ENCODE peak calls at places on chromosome 15, in ten cellular contexts. One of them, this sample, is unnamed.

GRCh38 chr15:80550219-80550909 is 144.7 kb upstream of the ABHD17C start:
- DNase-seq in CD8-positive, alpha-beta T cell: no peak
- DNase-seq in germinal center: no peak
- DNase-seq in activated CD4-positive, alpha-beta T cell treated with anti-CD3 and anti-CD28 coated beads, Interleukin-2, amount 50 U/mL, for 24 hours: no peak
- DNase-seq in NCI-H226: peak
- DNase-seq in lower lobe of right lung: no peak
- DNase-seq in NCI-H524: no peak
- DNase-seq in fibroblast of lung: peak
- DNase-seq in left cardiac atrium: no peak
- DNase-seq in lung microvascular endothelial cell: peak
- DNase-seq in this sample: no peak

GRCh38 chr15:66802087-66803001 is 100.3 kb downstream of the SMAD6 start:
- DNase-seq in left cardiac atrium: no peak
- DNase-seq in NCI-H226: no peak
- DNase-seq in fibroblast of lung: peak
- DNase-seq in lower lobe of right lung: no peak
- DNase-seq in lung microvascular endothelial cell: peak
- DNase-seq in germinal center: no peak
- DNase-seq in CD8-positive, alpha-beta T cell: no peak
- DNase-seq in activated CD4-positive, alpha-beta T cell treated with anti-CD3 and anti-CD28 coated beads, Interleukin-2, amount 50 U/mL, for 24 hours: no peak
- DNase-seq in NCI-H524: no peak
- DNase-seq in this sample: no peak

GRCh38 chr15:40333922-40334492 is 6.7 kb downstream of the CCDC9B start:
- DNase-seq in NCI-H226: no peak
- DNase-seq in lung microvascular endothelial cell: peak
- DNase-seq in germinal center: peak
- DNase-seq in CD8-positive, alpha-beta T cell: no peak
- DNase-seq in fibroblast of lung: peak
- DNase-seq in lower lobe of right lung: peak
- DNase-seq in left cardiac atrium: peak
- DNase-seq in NCI-H524: no peak
- DNase-seq in activated CD4-positive, alpha-beta T cell treated with anti-CD3 and anti-CD28 coated beads, Interleukin-2, amount 50 U/mL, for 24 hours: no peak
- DNase-seq in this sample: no peak

GRCh38 chr15:100448481-100448880 is 80.3 kb downstream of the CERS3 start:
- DNase-seq in lung microvascular endothelial cell: no peak
- DNase-seq in NCI-H226: no peak
- DNase-seq in fibroblast of lung: no peak
- DNase-seq in germinal center: no peak
- DNase-seq in lower lobe of right lung: no peak
- DNase-seq in CD8-positive, alpha-beta T cell: no peak
- DNase-seq in NCI-H524: no peak
- DNase-seq in activated CD4-positive, alpha-beta T cell treated with anti-CD3 and anti-CD28 coated beads, Interleukin-2, amount 50 U/mL, for 24 hours: no peak
- DNase-seq in left cardiac atrium: no peak
- DNase-seq in this sample: no peak

GRCh38 chr15:38528279-38528678 is 36.3 kb downstream of the RASGRP1 start:
- DNase-seq in fibroblast of lung: no peak
- DNase-seq in NCI-H226: peak
- DNase-seq in lung microvascular endothelial cell: peak
- DNase-seq in CD8-positive, alpha-beta T cell: no peak
- DNase-seq in activated CD4-positive, alpha-beta T cell treated with anti-CD3 and anti-CD28 coated beads, Interleukin-2, amount 50 U/mL, for 24 hours: no peak
- DNase-seq in left cardiac atrium: no peak
- DNase-seq in lower lobe of right lung: no peak
- DNase-seq in NCI-H524: no peak
- DNase-seq in germinal center: no peak
- DNase-seq in this sample: no peak

GRCh38 chr15:93973287-93973686 is 258.1 kb upstream of the MCTP2 start:
- DNase-seq in NCI-H524: no peak
- DNase-seq in left cardiac atrium: no peak
- DNase-seq in lower lobe of right lung: no peak
- DNase-seq in NCI-H226: no peak
- DNase-seq in activated CD4-positive, alpha-beta T cell treated with anti-CD3 and anti-CD28 coated beads, Interleukin-2, amount 50 U/mL, for 24 hours: no peak
- DNase-seq in fibroblast of lung: no peak
- DNase-seq in germinal center: no peak
- DNase-seq in lung microvascular endothelial cell: no peak
- DNase-seq in CD8-positive, alpha-beta T cell: no peak
- DNase-seq in this sample: no peak

GRCh38 chr15:66721020-66721419 is 19.0 kb downstream of the SMAD6 start:
- DNase-seq in left cardiac atrium: peak
- DNase-seq in NCI-H524: no peak
- DNase-seq in CD8-positive, alpha-beta T cell: no peak
- DNase-seq in activated CD4-positive, alpha-beta T cell treated with anti-CD3 and anti-CD28 coated beads, Interleukin-2, amount 50 U/mL, for 24 hours: no peak
- DNase-seq in germinal center: no peak
- DNase-seq in fibroblast of lung: no peak
- DNase-seq in lower lobe of right lung: no peak
- DNase-seq in NCI-H226: no peak
- DNase-seq in lung microvascular endothelial cell: peak
- DNase-seq in this sample: no peak

GRCh38 chr15:78263351-78263781 is 996 bp upstream of the DNAJA4 start:
- DNase-seq in germinal center: peak
- DNase-seq in fibroblast of lung: no peak
- DNase-seq in CD8-positive, alpha-beta T cell: no peak
- DNase-seq in activated CD4-positive, alpha-beta T cell treated with anti-CD3 and anti-CD28 coated beads, Interleukin-2, amount 50 U/mL, for 24 hours: no peak
- DNase-seq in left cardiac atrium: no peak
- DNase-seq in NCI-H524: no peak
- DNase-seq in lower lobe of right lung: no peak
- DNase-seq in NCI-H226: no peak
- DNase-seq in lung microvascular endothelial cell: no peak
- DNase-seq in this sample: no peak

GRCh38 chr15:56804279-56804678 is 71.0 kb upstream of the ZNF280D start:
- DNase-seq in CD8-positive, alpha-beta T cell: no peak
- DNase-seq in germinal center: no peak
- DNase-seq in NCI-H524: no peak
- DNase-seq in lower lobe of right lung: no peak
- DNase-seq in NCI-H226: no peak
- DNase-seq in fibroblast of lung: no peak
- DNase-seq in lung microvascular endothelial cell: no peak
- DNase-seq in left cardiac atrium: no peak
- DNase-seq in activated CD4-positive, alpha-beta T cell treated with anti-CD3 and anti-CD28 coated beads, Interleukin-2, amount 50 U/mL, for 24 hours: no peak
- DNase-seq in this sample: no peak

GRCh38 chr15:63089260-63090043 is 32.2 kb upstream of the LACTB start:
- DNase-seq in germinal center: no peak
- DNase-seq in activated CD4-positive, alpha-beta T cell treated with anti-CD3 and anti-CD28 coated beads, Interleukin-2, amount 50 U/mL, for 24 hours: no peak
- DNase-seq in NCI-H226: peak
- DNase-seq in left cardiac atrium: no peak
- DNase-seq in NCI-H524: peak
- DNase-seq in lower lobe of right lung: no peak
- DNase-seq in CD8-positive, alpha-beta T cell: no peak
- DNase-seq in fibroblast of lung: peak
- DNase-seq in lung microvascular endothelial cell: peak
- DNase-seq in this sample: no peak

GRCh38 chr15:65249641-65250040 is 37.0 kb downstream of the PARP16 start:
- DNase-seq in fibroblast of lung: no peak
- DNase-seq in NCI-H226: no peak
- DNase-seq in lower lobe of right lung: no peak
- DNase-seq in germinal center: no peak
- DNase-seq in NCI-H524: no peak
- DNase-seq in lung microvascular endothelial cell: no peak
- DNase-seq in left cardiac atrium: no peak
- DNase-seq in activated CD4-positive, alpha-beta T cell treated with anti-CD3 and anti-CD28 coated beads, Interleukin-2, amount 50 U/mL, for 24 hours: peak
- DNase-seq in CD8-positive, alpha-beta T cell: no peak
- DNase-seq in this sample: no peak

GRCh38 chr15:32784571-32784970 is 66.8 kb downstream of the GREM1 start:
- DNase-seq in lower lobe of right lung: no peak
- DNase-seq in germinal center: no peak
- DNase-seq in NCI-H226: no peak
- DNase-seq in activated CD4-positive, alpha-beta T cell treated with anti-CD3 and anti-CD28 coated beads, Interleukin-2, amount 50 U/mL, for 24 hours: no peak
- DNase-seq in lung microvascular endothelial cell: no peak
- DNase-seq in fibroblast of lung: no peak
- DNase-seq in NCI-H524: no peak
- DNase-seq in CD8-positive, alpha-beta T cell: no peak
- DNase-seq in left cardiac atrium: no peak
- DNase-seq in this sample: no peak

GRCh38 chr15:41493205-41493901 is at the start of gene ITPKA:
- DNase-seq in lung microvascular endothelial cell: peak
- DNase-seq in NCI-H524: peak
- DNase-seq in left cardiac atrium: peak
- DNase-seq in germinal center: peak
- DNase-seq in NCI-H226: peak
- DNase-seq in CD8-positive, alpha-beta T cell: peak
- DNase-seq in fibroblast of lung: peak
- DNase-seq in lower lobe of right lung: peak
- DNase-seq in activated CD4-positive, alpha-beta T cell treated with anti-CD3 and anti-CD28 coated beads, Interleukin-2, amount 50 U/mL, for 24 hours: peak
- DNase-seq in this sample: no peak

GRCh38 chr15:60385620-60386552 is 11.9 kb downstream of the ANXA2 start:
- DNase-seq in germinal center: no peak
- DNase-seq in NCI-H524: no peak
- DNase-seq in NCI-H226: no peak
- DNase-seq in lower lobe of right lung: no peak
- DNase-seq in fibroblast of lung: no peak
- DNase-seq in left cardiac atrium: no peak
- DNase-seq in lung microvascular endothelial cell: no peak
- DNase-seq in CD8-positive, alpha-beta T cell: no peak
- DNase-seq in activated CD4-positive, alpha-beta T cell treated with anti-CD3 and anti-CD28 coated beads, Interleukin-2, amount 50 U/mL, for 24 hours: no peak
- DNase-seq in this sample: no peak

GRCh38 chr15:87764461-87765236 is 491.9 kb downstream of the NTRK3 start:
- DNase-seq in activated CD4-positive, alpha-beta T cell treated with anti-CD3 and anti-CD28 coated beads, Interleukin-2, amount 50 U/mL, for 24 hours: no peak
- DNase-seq in lower lobe of right lung: no peak
- DNase-seq in left cardiac atrium: no peak
- DNase-seq in lung microvascular endothelial cell: no peak
- DNase-seq in NCI-H524: peak
- DNase-seq in NCI-H226: peak
- DNase-seq in CD8-positive, alpha-beta T cell: no peak
- DNase-seq in germinal center: no peak
- DNase-seq in fibroblast of lung: no peak
- DNase-seq in this sample: no peak

GRCh38 chr15:101542306-101543025 is 53.0 kb upstream of the PCSK6 start:
- DNase-seq in germinal center: no peak
- DNase-seq in left cardiac atrium: peak
- DNase-seq in CD8-positive, alpha-beta T cell: no peak
- DNase-seq in NCI-H524: no peak
- DNase-seq in fibroblast of lung: no peak
- DNase-seq in lung microvascular endothelial cell: peak
- DNase-seq in lower lobe of right lung: no peak
- DNase-seq in NCI-H226: no peak
- DNase-seq in activated CD4-positive, alpha-beta T cell treated with anti-CD3 and anti-CD28 coated beads, Interleukin-2, amount 50 U/mL, for 24 hours: no peak
- DNase-seq in this sample: no peak

GRCh38 chr15:33735143-33735542 is 233.2 kb upstream of the CHRM5 start:
- DNase-seq in NCI-H524: no peak
- DNase-seq in lower lobe of right lung: no peak
- DNase-seq in NCI-H226: no peak
- DNase-seq in activated CD4-positive, alpha-beta T cell treated with anti-CD3 and anti-CD28 coated beads, Interleukin-2, amount 50 U/mL, for 24 hours: no peak
- DNase-seq in left cardiac atrium: no peak
- DNase-seq in lung microvascular endothelial cell: no peak
- DNase-seq in germinal center: no peak
- DNase-seq in CD8-positive, alpha-beta T cell: no peak
- DNase-seq in fibroblast of lung: no peak
- DNase-seq in this sample: no peak

GRCh38 chr15:54374184-54374947 is 396.1 kb downstream of the UNC13C start:
- DNase-seq in CD8-positive, alpha-beta T cell: no peak
- DNase-seq in germinal center: no peak
- DNase-seq in fibroblast of lung: no peak
- DNase-seq in left cardiac atrium: no peak
- DNase-seq in NCI-H226: no peak
- DNase-seq in lower lobe of right lung: no peak
- DNase-seq in activated CD4-positive, alpha-beta T cell treated with anti-CD3 and anti-CD28 coated beads, Interleukin-2, amount 50 U/mL, for 24 hours: no peak
- DNase-seq in lung microvascular endothelial cell: no peak
- DNase-seq in NCI-H524: peak
- DNase-seq in this sample: no peak

GRCh38 chr15:59002418-59002859 is 15.0 kb downstream of the RNF111 start:
- DNase-seq in NCI-H524: no peak
- DNase-seq in fibroblast of lung: no peak
- DNase-seq in lung microvascular endothelial cell: no peak
- DNase-seq in germinal center: peak
- DNase-seq in activated CD4-positive, alpha-beta T cell treated with anti-CD3 and anti-CD28 coated beads, Interleukin-2, amount 50 U/mL, for 24 hours: no peak
- DNase-seq in lower lobe of right lung: no peak
- DNase-seq in left cardiac atrium: no peak
- DNase-seq in NCI-H226: no peak
- DNase-seq in CD8-positive, alpha-beta T cell: no peak
- DNase-seq in this sample: no peak

GRCh38 chr15:75684648-75685047 is 28.0 kb downstream of the CSPG4 start:
- DNase-seq in lung microvascular endothelial cell: no peak
- DNase-seq in NCI-H226: no peak
- DNase-seq in CD8-positive, alpha-beta T cell: no peak
- DNase-seq in lower lobe of right lung: no peak
- DNase-seq in NCI-H524: no peak
- DNase-seq in germinal center: no peak
- DNase-seq in activated CD4-positive, alpha-beta T cell treated with anti-CD3 and anti-CD28 coated beads, Interleukin-2, amount 50 U/mL, for 24 hours: no peak
- DNase-seq in fibroblast of lung: no peak
- DNase-seq in left cardiac atrium: no peak
- DNase-seq in this sample: no peak

GRCh38 chr15:42802168-42802567 is 65.2 kb upstream of the CDAN1 start:
- DNase-seq in fibroblast of lung: no peak
- DNase-seq in NCI-H524: no peak
- DNase-seq in left cardiac atrium: no peak
- DNase-seq in activated CD4-positive, alpha-beta T cell treated with anti-CD3 and anti-CD28 coated beads, Interleukin-2, amount 50 U/mL, for 24 hours: no peak
- DNase-seq in lower lobe of right lung: no peak
- DNase-seq in NCI-H226: no peak
- DNase-seq in germinal center: no peak
- DNase-seq in CD8-positive, alpha-beta T cell: no peak
- DNase-seq in lung microvascular endothelial cell: no peak
- DNase-seq in this sample: no peak

GRCh38 chr15:94792166-94792565 is 560.8 kb downstream of the MCTP2 start:
- DNase-seq in NCI-H524: no peak
- DNase-seq in germinal center: no peak
- DNase-seq in lung microvascular endothelial cell: peak
- DNase-seq in activated CD4-positive, alpha-beta T cell treated with anti-CD3 and anti-CD28 coated beads, Interleukin-2, amount 50 U/mL, for 24 hours: no peak
- DNase-seq in left cardiac atrium: no peak
- DNase-seq in fibroblast of lung: peak
- DNase-seq in CD8-positive, alpha-beta T cell: no peak
- DNase-seq in lower lobe of right lung: no peak
- DNase-seq in NCI-H226: peak
- DNase-seq in this sample: no peak

GRCh38 chr15:71131601-71132357 is 16.5 kb downstream of the THSD4 start:
- DNase-seq in lung microvascular endothelial cell: no peak
- DNase-seq in NCI-H524: no peak
- DNase-seq in fibroblast of lung: no peak
- DNase-seq in lower lobe of right lung: no peak
- DNase-seq in left cardiac atrium: no peak
- DNase-seq in activated CD4-positive, alpha-beta T cell treated with anti-CD3 and anti-CD28 coated beads, Interleukin-2, amount 50 U/mL, for 24 hours: no peak
- DNase-seq in CD8-positive, alpha-beta T cell: no peak
- DNase-seq in NCI-H226: no peak
- DNase-seq in germinal center: no peak
- DNase-seq in this sample: no peak

GRCh38 chr15:64151727-64152506 is at the start of gene SNX22:
- DNase-seq in NCI-H524: no peak
- DNase-seq in germinal center: peak
- DNase-seq in CD8-positive, alpha-beta T cell: no peak
- DNase-seq in lower lobe of right lung: peak
- DNase-seq in NCI-H226: no peak
- DNase-seq in activated CD4-positive, alpha-beta T cell treated with anti-CD3 and anti-CD28 coated beads, Interleukin-2, amount 50 U/mL, for 24 hours: no peak
- DNase-seq in lung microvascular endothelial cell: no peak
- DNase-seq in fibroblast of lung: no peak
- DNase-seq in left cardiac atrium: no peak
- DNase-seq in this sample: no peak

GRCh38 chr15:46441294-46442062 is 806.6 kb downstream of the SQOR start:
- DNase-seq in NCI-H226: no peak
- DNase-seq in activated CD4-positive, alpha-beta T cell treated with anti-CD3 and anti-CD28 coated beads, Interleukin-2, amount 50 U/mL, for 24 hours: no peak
- DNase-seq in lung microvascular endothelial cell: no peak
- DNase-seq in CD8-positive, alpha-beta T cell: no peak
- DNase-seq in fibroblast of lung: no peak
- DNase-seq in germinal center: no peak
- DNase-seq in lower lobe of right lung: no peak
- DNase-seq in NCI-H524: peak
- DNase-seq in left cardiac atrium: no peak
- DNase-seq in this sample: no peak

GRCh38 chr15:87129916-87130315 is 1050.2 kb downstream of the AGBL1 start:
- DNase-seq in left cardiac atrium: no peak
- DNase-seq in CD8-positive, alpha-beta T cell: no peak
- DNase-seq in germinal center: no peak
- DNase-seq in lower lobe of right lung: no peak
- DNase-seq in NCI-H226: peak
- DNase-seq in lung microvascular endothelial cell: no peak
- DNase-seq in NCI-H524: no peak
- DNase-seq in fibroblast of lung: no peak
- DNase-seq in activated CD4-positive, alpha-beta T cell treated with anti-CD3 and anti-CD28 coated beads, Interleukin-2, amount 50 U/mL, for 24 hours: no peak
- DNase-seq in this sample: no peak

GRCh38 chr15:31964586-31965307 is 65.6 kb upstream of the CHRNA7 start:
- DNase-seq in NCI-H524: no peak
- DNase-seq in CD8-positive, alpha-beta T cell: no peak
- DNase-seq in lung microvascular endothelial cell: no peak
- DNase-seq in left cardiac atrium: no peak
- DNase-seq in germinal center: no peak
- DNase-seq in lower lobe of right lung: no peak
- DNase-seq in fibroblast of lung: no peak
- DNase-seq in NCI-H226: no peak
- DNase-seq in activated CD4-positive, alpha-beta T cell treated with anti-CD3 and anti-CD28 coated beads, Interleukin-2, amount 50 U/mL, for 24 hours: no peak
- DNase-seq in this sample: no peak

GRCh38 chr15:78098131-78098755 is 5.9 kb downstream of the SH2D7 start:
- DNase-seq in germinal center: no peak
- DNase-seq in NCI-H524: no peak
- DNase-seq in lung microvascular endothelial cell: no peak
- DNase-seq in lower lobe of right lung: no peak
- DNase-seq in fibroblast of lung: no peak
- DNase-seq in left cardiac atrium: peak
- DNase-seq in NCI-H226: no peak
- DNase-seq in activated CD4-positive, alpha-beta T cell treated with anti-CD3 and anti-CD28 coated beads, Interleukin-2, amount 50 U/mL, for 24 hours: no peak
- DNase-seq in CD8-positive, alpha-beta T cell: no peak
- DNase-seq in this sample: no peak